ENCODE peak calls at places on chromosome 21, in seven cellular contexts. Z is K562, G is vagina, M is dermis microvascular lymphatic vessel endothelial cell, Y is brain microvascular endothelial cell, F is left ventricle myocardium inferior, L is NCI-H1436. A is an unnamed sample.

GRCh38 chr21:39317134-39318090 is 4.0 kb upstream of the BRWD1 start:
- DNase-seq in Z (peak), G (no peak), M (no peak), Y (no peak), F (no peak), L (no peak), A (no peak)

GRCh38 chr21:36690637-36691538 is 8.0 kb upstream of the SIM2 start:
- DNase-seq in Z (no peak), G (no peak), M (no peak), Y (no peak), F (no peak), L (no peak), A (no peak)

GRCh38 chr21:21268885-21269284 is 270.7 kb downstream of the NCAM2 start:
- DNase-seq in Z (no peak), G (no peak), M (no peak), Y (no peak), F (no peak), L (no peak), A (no peak)

GRCh38 chr21:46077674-46078101 is 20.2 kb upstream of the COL6A2 start:
- DNase-seq in Z (no peak), G (peak), M (no peak), Y (no peak), F (no peak), L (no peak), A (no peak)

GRCh38 chr21:43204638-43205037 is 35.8 kb downstream of the CRYAA start:
- DNase-seq in Z (no peak), G (no peak), M (no peak), Y (no peak), F (no peak), L (no peak), A (no peak)

GRCh38 chr21:38654580-38654979 is 151.1 kb upstream of the ETS2 start:
- DNase-seq in Z (no peak), G (no peak), M (no peak), Y (no peak), F (no peak), L (no peak), A (no peak)

GRCh38 chr21:45365608-45366241 is 39.2 kb upstream of the COL18A1 start:
- DNase-seq in Z (no peak), G (no peak), M (peak), Y (peak), F (no peak), L (no peak), A (no peak)

GRCh38 chr21:15839026-15839425 is 109.2 kb downstream of the USP25 start:
- DNase-seq in Z (no peak), G (no peak), M (no peak), Y (no peak), F (no peak), L (no peak), A (no peak)

GRCh38 chr21:24220466-24220865 is 1386.8 kb downstream of the MRPL39 start:
- DNase-seq in Z (no peak), G (no peak), M (no peak), Y (no peak), F (no peak), L (no peak), A (no peak)

GRCh38 chr21:15001773-15002647 is 62.8 kb downstream of the NRIP1 start:
- DNase-seq in Z (no peak), G (no peak), M (no peak), Y (no peak), F (no peak), L (no peak), A (no peak)

GRCh38 chr21:39671986-39672385 is 59.2 kb downstream of the B3GALT5 start:
- DNase-seq in Z (no peak), G (no peak), M (no peak), Y (no peak), F (no peak), L (no peak), A (no peak)

GRCh38 chr21:42539931-42540343 is 26.3 kb downstream of the SLC37A1 start:
- DNase-seq in Z (peak), G (no peak), M (no peak), Y (no peak), F (no peak), L (no peak), A (no peak)

GRCh38 chr21:41475714-41476405 is 32.1 kb downstream of the TMPRSS2 start:
- DNase-seq in Z (no peak), G (no peak), M (no peak), Y (no peak), F (no peak), L (no peak), A (no peak)

GRCh38 chr21:43611598-43612369 is 47.5 kb downstream of the HSF2BP start:
- DNase-seq in Z (peak), G (no peak), M (peak), Y (peak), F (peak), L (no peak), A (peak)

GRCh38 chr21:39083377-39084008 is 99.8 kb downstream of the PSMG1 start:
- DNase-seq in Z (no peak), G (no peak), M (no peak), Y (no peak), F (no peak), L (no peak), A (no peak)

GRCh38 chr21:26966978-26967913 is at the start of gene ADAMTS5:
- DNase-seq in Z (no peak), G (no peak), M (no peak), Y (peak), F (peak), L (no peak), A (peak)

GRCh38 chr21:29712818-29713217 is 227.0 kb downstream of the GRIK1 start:
- DNase-seq in Z (no peak), G (no peak), M (no peak), Y (no peak), F (no peak), L (no peak), A (no peak)